ENCODE peak calls at places on chromosome 20, in six cellular contexts. I is foreskin fibroblast; Y is ACHN; N is activated T-cell treated with anti-CD3 and anti-CD28 coated beads for 1 hour; T is activated naive CD8-positive, alpha-beta T cell treated with anti-CD3 and anti-CD28 coated beads, Interleukin-2, amount 50 U/mL, for 16 hours; U is ureter. G is an unnamed sample.
A peak's percentile ranks its signal among the peaks of the same experiment; 100 is the strongest.

GRCh38 chr20:34872604-34873224 is at the start of gene GGT7:
- DNase-seq in I (peak; percentile 67), Y (peak; percentile 73), N (peak; percentile 87), T (peak; percentile 83), U (peak; percentile 86), G (peak; percentile 87)

GRCh38 chr20:9609892-9610502 is 95.6 kb downstream of the LAMP5 start:
- DNase-seq in I (peak; percentile 54), Y (peak; percentile 63), N (peak; percentile 1), T (no peak), U (peak; percentile 77), G (peak; percentile 73)

GRCh38 chr20:46970937-46971630 is 76.4 kb downstream of the EYA2 start:
- DNase-seq in I (peak; percentile 60), Y (peak; percentile 39), N (no peak), T (no peak), U (no peak), G (peak; percentile 34)

GRCh38 chr20:22387452-22387851 is 196.9 kb downstream of the FOXA2 start:
- DNase-seq in I (no peak), Y (no peak), N (no peak), T (no peak), U (no peak), G (no peak)

GRCh38 chr20:64164123-64164836 is at the start of gene MYT1:
- DNase-seq in I (no peak), Y (no peak), N (no peak), T (no peak), U (no peak), G (no peak)

GRCh38 chr20:63230800-63231268 is 4.9 kb upstream of the BIRC7 start:
- DNase-seq in I (peak; percentile 61), Y (no peak), N (no peak), T (no peak), U (no peak), G (peak; percentile 83)

GRCh38 chr20:50379049-50379990 is 130.9 kb upstream of the PTPN1 start:
- DNase-seq in I (peak; percentile 92), Y (no peak), N (no peak), T (no peak), U (peak; percentile 91), G (peak; percentile 95)

GRCh38 chr20:34850969-34851368 is 21.7 kb downstream of the GGT7 start:
- DNase-seq in I (no peak), Y (no peak), N (no peak), T (no peak), U (no peak), G (no peak)

GRCh38 chr20:34085544-34086040 is 26.5 kb downstream of the EIF2S2 start:
- DNase-seq in I (no peak), Y (no peak), N (no peak), T (no peak), U (no peak), G (no peak)

GRCh38 chr20:45921618-45922189 is 9.7 kb upstream of the PLTP start:
- DNase-seq in I (no peak), Y (no peak), N (no peak), T (no peak), U (no peak), G (no peak)

GRCh38 chr20:3121271-3121911 is 36.9 kb upstream of the AVP start:
- DNase-seq in I (no peak), Y (no peak), N (peak; percentile 9), T (no peak), U (no peak), G (no peak)

GRCh38 chr20:54098044-54098443 is 27.6 kb upstream of the BCAS1 start:
- DNase-seq in I (no peak), Y (no peak), N (no peak), T (no peak), U (no peak), G (no peak)

GRCh38 chr20:24664266-24664986 is 195.0 kb downstream of the SYNDIG1 start:
- DNase-seq in I (no peak), Y (no peak), N (no peak), T (no peak), U (no peak), G (no peak)